ENCODE peak calls at places on chromosomes 16 and 17, in ten cellular contexts. M is lung, F is GM12865, B is heart left ventricle, W is lower leg skin, G is GM12864, S is thyroid gland, C is psoas muscle, U is NB4, O is left ventricle myocardium inferior. N is an unnamed sample.

GRCh38 chr17:22692066-22692800 is 999.9 kb downstream of the KCNJ18 start:
- DNase-seq in F (no peak), S (no peak), B (no peak), M (peak), W (no peak), C (no peak), O (no peak), G (no peak), U (no peak), N (no peak)

GRCh38 chr17:44829558-44830358 is at the start of gene GJC1:
- DNase-seq in F (peak), G (no peak), M (no peak), S (peak), W (no peak), O (peak), B (peak), C (no peak), U (peak), N (peak)

GRCh38 chr17:49730078-49730786 is 22.5 kb upstream of the SLC35B1 start:
- DNase-seq in W (no peak), G (no peak), F (no peak), O (peak), B (peak), U (no peak), M (peak), C (peak), S (peak), N (peak)

GRCh38 chr17:12040478-12040877 is 19.8 kb downstream of the MAP2K4 start:
- DNase-seq in O (no peak), W (no peak), F (no peak), C (no peak), U (no peak), B (no peak), M (no peak), G (no peak), S (no peak), N (no peak)

GRCh38 chr16:56892705-56893104 is 27.7 kb downstream of the SLC12A3 start:
- DNase-seq in W (no peak), O (no peak), B (no peak), U (no peak), F (no peak), S (no peak), C (no peak), G (no peak), M (no peak), N (no peak)

GRCh38 chr17:47719411-47720152 is 13.5 kb upstream of the TBX21 start:
- DNase-seq in S (no peak), G (no peak), C (no peak), U (peak), M (no peak), B (no peak), F (peak), W (no peak), O (no peak), N (no peak)

GRCh38 chr16:24975428-24975889 is 39.7 kb downstream of the ARHGAP17 start:
- DNase-seq in U (peak), G (peak), S (no peak), M (no peak), F (peak), W (no peak), C (no peak), O (no peak), B (no peak), N (no peak)

GRCh38 chr16:10408824-10409381 is 23.0 kb downstream of the ATF7IP2 start:
- DNase-seq in W (no peak), C (no peak), O (no peak), U (peak), S (no peak), M (no peak), G (no peak), B (no peak), F (no peak), N (peak)

GRCh38 chr16:71542377-71542776 is 16.2 kb downstream of the CHST4 start:
- DNase-seq in O (peak), U (peak), S (peak), M (peak), W (no peak), G (no peak), F (peak), C (peak), B (no peak), N (peak)

GRCh38 chr16:89256651-89257254 is 39.2 kb downstream of the ZNF778 start:
- DNase-seq in O (peak), U (peak), S (peak), M (peak), B (no peak), G (no peak), C (peak), F (no peak), W (peak), N (peak)

GRCh38 chr17:55897301-55897700 is 146.4 kb downstream of the PCTP start:
- DNase-seq in O (no peak), F (no peak), C (peak), B (no peak), U (peak), S (peak), G (no peak), M (peak), W (no peak), N (no peak)

GRCh38 chr17:55577687-55578086 is 66.4 kb upstream of the SMIM36 start:
- DNase-seq in O (peak), C (no peak), F (peak), W (no peak), B (peak), G (no peak), M (no peak), U (no peak), S (no peak), N (no peak)

GRCh38 chr17:69967910-69968411 is 107.1 kb upstream of the KCNJ16 start:
- DNase-seq in O (no peak), U (no peak), C (no peak), G (no peak), F (no peak), W (no peak), S (no peak), B (no peak), M (no peak), N (peak)

GRCh38 chr16:85928411-85928820 is 29.5 kb downstream of the IRF8 start:
- DNase-seq in F (no peak), U (peak), W (no peak), B (peak), O (no peak), M (no peak), S (peak), G (no peak), C (peak), N (peak)

GRCh38 chr16:71373073-71373472 is 14.6 kb downstream of the CALB2 start:
- DNase-seq in G (no peak), W (no peak), U (no peak), M (no peak), C (no peak), O (no peak), F (no peak), S (no peak), B (no peak), N (peak)

GRCh38 chr17:2613089-2613808 is 19.8 kb downstream of the PAFAH1B1 start:
- DNase-seq in W (no peak), M (no peak), U (no peak), B (no peak), S (no peak), O (no peak), F (no peak), G (no peak), C (no peak), N (no peak)

GRCh38 chr17:40915199-40915661 is 22.2 kb downstream of the KRT23 start:
- DNase-seq in W (no peak), O (no peak), S (no peak), U (peak), G (no peak), M (no peak), B (no peak), C (no peak), F (peak), N (peak)

GRCh38 chr16:23877107-23878070 is 41.6 kb downstream of the PRKCB start:
- DNase-seq in C (no peak), F (peak), B (no peak), U (peak), O (no peak), M (no peak), S (no peak), G (no peak), W (no peak), N (no peak)

GRCh38 chr17:28950017-28950751 is 1.1 kb downstream of the PHF12 start:
- DNase-seq in O (peak), C (peak), G (no peak), F (peak), M (peak), B (peak), S (peak), U (peak), W (peak), N (peak)

GRCh38 chr16:66677179-66677578 is 19.4 kb downstream of the CMTM4 start:
- DNase-seq in B (no peak), F (no peak), M (no peak), S (peak), G (no peak), W (peak), O (no peak), U (no peak), C (no peak), N (no peak)

GRCh38 chr16:80198995-80199299 is 341.8 kb upstream of the DYNLRB2 start:
- DNase-seq in F (no peak), C (no peak), O (no peak), W (no peak), B (no peak), G (no peak), M (no peak), U (no peak), S (no peak), N (peak)

GRCh38 chr17:27577124-27577761 is 53.7 kb upstream of the LGALS9 start:
- DNase-seq in U (peak), B (no peak), W (no peak), S (peak), F (no peak), C (peak), O (no peak), M (no peak), G (no peak), N (peak)

GRCh38 chr16:35862242-35862641 is 2402.8 kb downstream of the TP53TG3F start:
- DNase-seq in C (no peak), S (no peak), W (no peak), B (no peak), G (no peak), M (no peak), O (no peak), F (no peak), U (peak), N (no peak)

GRCh38 chr17:19411641-19412040 is 609 bp downstream of the RNF112 start:
- DNase-seq in O (no peak), G (no peak), B (no peak), F (no peak), S (no peak), C (no peak), W (peak), M (no peak), U (no peak), N (no peak)

GRCh38 chr17:14070344-14071007 is 1.2 kb downstream of the COX10 start:
- DNase-seq in B (no peak), F (no peak), C (no peak), O (no peak), U (no peak), W (no peak), G (no peak), S (no peak), M (no peak), N (no peak)

GRCh38 chr17:68684860-68685493 is 83.8 kb upstream of the FAM20A start:
- DNase-seq in W (no peak), B (no peak), S (no peak), G (no peak), C (no peak), M (no peak), U (no peak), O (no peak), F (no peak), N (peak)

GRCh38 chr16:88878967-88879787 is 12.7 kb upstream of the PABPN1L start:
- DNase-seq in F (no peak), O (no peak), M (no peak), U (no peak), C (no peak), G (no peak), W (no peak), S (no peak), B (no peak), N (no peak)

GRCh38 chr16:85504242-85504641 is 108.9 kb upstream of the GSE1 start:
- DNase-seq in M (no peak), O (no peak), G (no peak), C (no peak), U (no peak), W (no peak), F (no peak), S (no peak), B (no peak), N (no peak)

GRCh38 chr17:69711504-69711903 is 297.0 kb downstream of the MAP2K6 start:
- DNase-seq in M (no peak), C (no peak), U (no peak), S (peak), G (no peak), F (no peak), O (no peak), B (no peak), W (no peak), N (no peak)

GRCh38 chr16:22192261-22193133 is 13.6 kb upstream of the EEF2K start:
- DNase-seq in G (peak), B (peak), M (peak), C (peak), F (peak), U (peak), O (peak), S (peak), W (peak), N (peak)

GRCh38 chr16:4366016-4366415 is 5.6 kb upstream of the VASN start:
- DNase-seq in M (no peak), U (no peak), O (no peak), S (no peak), C (no peak), W (no peak), B (no peak), F (no peak), G (no peak), N (no peak)

GRCh38 chr17:31533546-31534155 is 142.2 kb downstream of the RAB11FIP4 start:
- DNase-seq in G (no peak), S (peak), O (no peak), U (peak), C (no peak), M (no peak), W (no peak), B (no peak), F (no peak), N (peak)

GRCh38 chr17:78736526-78737079 is 45.5 kb downstream of the CYTH1 start:
- DNase-seq in M (peak), U (peak), S (peak), W (peak), F (peak), G (peak), C (peak), B (peak), O (peak), N (no peak)

GRCh38 chr17:69423450-69423849 is 9.0 kb downstream of the MAP2K6 start:
- DNase-seq in B (no peak), M (no peak), O (no peak), W (no peak), C (no peak), S (no peak), G (no peak), F (no peak), U (no peak), N (no peak)

GRCh38 chr16:6193718-6194117 is 1096.1 kb upstream of the EEF2KMT start:
- DNase-seq in S (peak), O (no peak), C (no peak), F (no peak), W (no peak), M (no peak), G (no peak), U (peak), B (no peak), N (peak)

GRCh38 chr17:7572338-7572587 is 7.2 kb upstream of the CD68 start:
- DNase-seq in W (no peak), B (no peak), G (no peak), F (no peak), M (peak), S (peak), O (no peak), U (no peak), C (no peak), N (no peak)

GRCh38 chr17:57954421-57955182 is 610 bp downstream of the CUEDC1 start:
- DNase-seq in F (no peak), C (peak), S (peak), B (peak), U (no peak), G (no peak), W (peak), O (peak), M (peak), N (peak)

GRCh38 chr17:38693700-38694329 is 11.3 kb upstream of the MLLT6 start:
- DNase-seq in W (peak), G (no peak), F (no peak), M (peak), S (peak), U (no peak), C (peak), O (peak), B (peak), N (peak)
- H3K4me3 ChIP-seq in W (no peak), G (no peak), F (no peak), M (no peak), S (no peak), U (no peak), C (peak), O (no peak), B (no peak), N (no peak)

GRCh38 chr17:74728702-74729075 is 8.4 kb upstream of the RAB37 start:
- DNase-seq in W (no peak), G (no peak), C (no peak), U (no peak), M (no peak), O (no peak), S (no peak), B (no peak), F (no peak), N (no peak)
- TF ChIP-seq CTCF in W (no peak), G (no peak), C (no peak), U (no peak), M (no peak), O (no peak), S (no peak), B (no peak), F (no peak), N (no peak)

DNA sequence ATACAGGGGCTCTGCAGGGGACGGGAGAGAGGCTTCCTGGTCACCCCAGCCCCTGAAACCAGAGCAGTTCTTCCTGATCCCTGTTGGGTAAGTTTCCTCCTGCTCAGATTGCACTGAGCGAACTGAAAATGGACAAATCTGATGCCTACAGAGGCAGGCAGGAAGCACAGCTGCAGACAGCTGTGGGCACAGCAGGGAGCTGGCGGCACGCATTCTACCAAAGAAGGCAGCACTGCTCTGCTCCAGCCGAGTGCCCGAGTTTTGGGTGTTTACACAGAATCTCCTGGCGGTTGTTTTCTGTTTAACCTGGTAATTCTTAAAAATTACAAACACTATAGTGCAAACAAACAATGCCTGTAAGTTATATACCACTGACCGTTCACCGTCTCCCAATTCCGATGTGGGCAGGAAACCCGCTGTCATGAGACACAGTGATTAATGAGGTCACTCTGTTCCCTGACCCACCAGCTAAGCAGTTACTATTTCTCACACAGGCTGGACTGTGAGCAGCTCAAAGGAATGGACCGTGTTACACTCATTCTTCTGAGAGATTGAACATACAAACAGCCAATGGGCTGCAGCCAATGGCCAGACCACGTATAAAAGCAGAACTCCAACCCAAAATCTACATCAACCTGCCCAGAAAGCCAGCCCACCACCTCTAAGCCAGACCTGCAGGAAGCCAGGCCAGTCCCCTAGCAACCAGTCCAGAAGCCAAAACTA is 25.5 kb downstream of the NSMCE1 start:
- DNase-seq in U (no peak), C (no peak), G (no peak), M (no peak), S (peak), F (no peak), W (peak), B (peak), O (no peak), N (peak)
- H3K4me3 ChIP-seq in U (no peak), C (no peak), G (no peak), M (no peak), S (no peak), F (no peak), W (no peak), B (peak), O (peak), N (peak)

DNA sequence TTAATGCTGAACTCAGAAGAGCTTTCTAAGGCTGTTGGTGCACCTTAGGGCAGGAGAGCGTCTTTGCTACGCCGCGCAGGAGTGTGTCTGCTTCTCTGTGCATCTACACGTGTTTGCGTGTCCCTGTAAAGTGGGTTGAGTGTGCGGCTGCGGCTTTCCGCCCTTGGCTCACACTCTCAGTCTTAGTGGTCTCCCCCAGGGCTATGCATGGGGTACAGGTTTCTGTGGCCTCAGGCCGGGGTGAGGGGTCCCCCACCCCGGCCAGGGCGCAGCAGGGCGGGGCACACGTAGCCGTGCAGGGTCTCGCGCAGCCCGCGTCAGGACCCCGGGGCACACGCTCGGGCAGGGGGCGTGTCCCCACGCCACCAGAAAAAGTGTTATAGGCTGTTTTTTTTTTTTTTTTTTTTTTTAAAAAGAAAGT is 710 bp upstream of the TENT4B start:
- DNase-seq in B (peak), S (peak), W (peak), M (peak), O (peak), G (peak), F (peak), U (peak), C (no peak), N (peak)
- TF ChIP-seq CTCF in B (no peak), S (no peak), W (no peak), M (no peak), O (no peak), G (no peak), F (no peak), U (no peak), C (no peak), N (no peak)

DNA sequence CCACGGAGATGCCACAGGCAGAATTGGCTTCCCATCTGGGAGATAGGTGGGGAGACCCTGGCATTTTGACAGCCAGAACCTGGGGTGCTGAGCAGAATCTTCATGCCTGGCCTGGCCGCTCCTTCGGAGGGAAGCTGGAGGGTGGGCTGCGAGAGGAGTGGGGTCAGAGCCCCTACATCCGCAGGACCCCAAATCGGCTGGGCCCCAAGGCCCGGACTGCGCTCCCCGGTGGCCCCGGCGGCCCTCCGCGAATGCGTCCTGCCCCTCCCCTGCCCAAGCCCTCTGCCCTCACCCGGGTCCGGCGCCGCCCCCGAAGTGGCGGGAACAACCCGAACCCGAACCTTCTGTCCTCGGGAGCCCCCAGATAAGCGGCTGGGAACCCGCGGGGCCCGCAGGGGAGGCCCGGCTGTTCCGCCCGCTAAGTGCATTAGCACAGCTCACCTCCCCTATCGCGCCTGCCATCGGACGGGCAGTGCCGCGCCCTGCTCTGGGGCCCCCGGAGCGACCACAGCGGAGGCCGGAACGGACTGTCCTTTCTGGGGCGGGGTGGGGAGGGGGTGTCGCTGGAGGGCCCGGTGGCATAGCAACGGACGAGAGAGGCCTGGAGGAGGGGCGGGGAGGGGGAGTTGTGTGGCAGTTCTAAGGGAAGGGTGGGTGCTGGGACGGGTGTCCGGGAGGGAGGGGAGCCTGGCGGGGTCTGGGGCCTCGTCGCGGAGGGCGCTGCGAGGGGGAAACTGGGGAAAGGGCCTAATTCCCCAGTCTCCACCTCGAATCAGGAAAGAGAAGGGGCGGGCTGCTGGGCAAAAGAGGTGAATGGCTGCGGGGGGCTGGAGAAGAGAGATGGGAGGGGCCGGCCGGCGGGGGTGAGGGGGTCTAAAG is 752 bp upstream of the PNMT start:
- DNase-seq in S (no peak), U (peak), O (peak), M (no peak), G (no peak), F (no peak), B (peak), C (no peak), W (no peak), N (no peak)
- H3K4me3 ChIP-seq in S (no peak), U (peak), O (peak), M (no peak), G (no peak), F (no peak), B (peak), C (peak), W (no peak), N (no peak)